ENCODE peak calls at places on chromosome 3, in nine cellular contexts. One of them, this sample, is unnamed.

GRCh38 chr3:155934215-155934614 is 63.8 kb downstream of the GMPS start:
- DNase-seq in RWPE1: no peak
- DNase-seq in GM12878: no peak
- DNase-seq in NCI-H345: no peak
- DNase-seq in NCI-H1105 treated with DMSO at 0.1 percent for 48 hours: no peak
- DNase-seq in anterior cingulate cortex: no peak
- DNase-seq in effector CD4-positive, alpha-beta T cell: no peak
- DNase-seq in T-helper 1 cell: no peak
- DNase-seq in Panc1: no peak
- DNase-seq in this sample: no peak

GRCh38 chr3:187960820-187961219 is 193.1 kb upstream of the LPP start:
- DNase-seq in RWPE1: no peak
- DNase-seq in GM12878: no peak
- DNase-seq in NCI-H345: no peak
- DNase-seq in NCI-H1105 treated with DMSO at 0.1 percent for 48 hours: no peak
- DNase-seq in anterior cingulate cortex: no peak
- DNase-seq in effector CD4-positive, alpha-beta T cell: no peak
- DNase-seq in T-helper 1 cell: no peak
- DNase-seq in Panc1: no peak
- DNase-seq in this sample: no peak

GRCh38 chr3:84634668-84635067 is 324.1 kb upstream of the CADM2 start:
- DNase-seq in RWPE1: no peak
- DNase-seq in GM12878: no peak
- DNase-seq in NCI-H345: no peak
- DNase-seq in NCI-H1105 treated with DMSO at 0.1 percent for 48 hours: no peak
- DNase-seq in anterior cingulate cortex: no peak
- DNase-seq in effector CD4-positive, alpha-beta T cell: no peak
- DNase-seq in T-helper 1 cell: no peak
- DNase-seq in Panc1: no peak
- DNase-seq in this sample: no peak

GRCh38 chr3:74067296-74067695 is 442.6 kb upstream of the PDZRN3 start:
- DNase-seq in RWPE1: no peak
- DNase-seq in GM12878: no peak
- DNase-seq in NCI-H345: peak
- DNase-seq in NCI-H1105 treated with DMSO at 0.1 percent for 48 hours: peak
- DNase-seq in anterior cingulate cortex: no peak
- DNase-seq in effector CD4-positive, alpha-beta T cell: no peak
- DNase-seq in T-helper 1 cell: no peak
- DNase-seq in Panc1: no peak
- DNase-seq in this sample: no peak

GRCh38 chr3:11118181-11118682 is 36.1 kb upstream of the HRH1 start:
- DNase-seq in RWPE1: no peak
- DNase-seq in GM12878: no peak
- DNase-seq in NCI-H345: no peak
- DNase-seq in NCI-H1105 treated with DMSO at 0.1 percent for 48 hours: no peak
- DNase-seq in anterior cingulate cortex: no peak
- DNase-seq in effector CD4-positive, alpha-beta T cell: no peak
- DNase-seq in T-helper 1 cell: no peak
- DNase-seq in Panc1: no peak
- DNase-seq in this sample: peak

GRCh38 chr3:13194285-13195209 is 121.3 kb upstream of the IQSEC1 start:
- DNase-seq in RWPE1: no peak
- DNase-seq in GM12878: no peak
- DNase-seq in NCI-H345: no peak
- DNase-seq in NCI-H1105 treated with DMSO at 0.1 percent for 48 hours: no peak
- DNase-seq in anterior cingulate cortex: no peak
- DNase-seq in effector CD4-positive, alpha-beta T cell: no peak
- DNase-seq in T-helper 1 cell: no peak
- DNase-seq in Panc1: no peak
- DNase-seq in this sample: no peak

GRCh38 chr3:184582998-184583344 is 21.4 kb downstream of the EPHB3 start:
- DNase-seq in RWPE1: no peak
- DNase-seq in GM12878: no peak
- DNase-seq in NCI-H345: no peak
- DNase-seq in NCI-H1105 treated with DMSO at 0.1 percent for 48 hours: no peak
- DNase-seq in anterior cingulate cortex: no peak
- DNase-seq in effector CD4-positive, alpha-beta T cell: no peak
- DNase-seq in T-helper 1 cell: no peak
- DNase-seq in Panc1: no peak
- DNase-seq in this sample: no peak

GRCh38 chr3:57007513-57008415 is 52.7 kb upstream of the SPATA12 start:
- DNase-seq in RWPE1: peak
- DNase-seq in GM12878: no peak
- DNase-seq in NCI-H345: no peak
- DNase-seq in NCI-H1105 treated with DMSO at 0.1 percent for 48 hours: no peak
- DNase-seq in anterior cingulate cortex: peak
- DNase-seq in effector CD4-positive, alpha-beta T cell: no peak
- DNase-seq in T-helper 1 cell: no peak
- DNase-seq in Panc1: no peak
- DNase-seq in this sample: peak

GRCh38 chr3:176872771-176873209 is 324.5 kb downstream of the TBL1XR1 start:
- DNase-seq in RWPE1: peak
- DNase-seq in GM12878: peak
- DNase-seq in NCI-H345: peak
- DNase-seq in NCI-H1105 treated with DMSO at 0.1 percent for 48 hours: no peak
- DNase-seq in anterior cingulate cortex: no peak
- DNase-seq in effector CD4-positive, alpha-beta T cell: peak
- DNase-seq in T-helper 1 cell: peak
- DNase-seq in Panc1: peak
- DNase-seq in this sample: peak

GRCh38 chr3:156291269-156292123 is 171.1 kb downstream of the KCNAB1 start:
- DNase-seq in RWPE1: no peak
- DNase-seq in GM12878: no peak
- DNase-seq in NCI-H345: peak
- DNase-seq in NCI-H1105 treated with DMSO at 0.1 percent for 48 hours: peak
- DNase-seq in anterior cingulate cortex: no peak
- DNase-seq in effector CD4-positive, alpha-beta T cell: no peak
- DNase-seq in T-helper 1 cell: no peak
- DNase-seq in Panc1: no peak
- DNase-seq in this sample: peak

GRCh38 chr3:71658131-71658530 is 67.1 kb downstream of the EIF4E3 start:
- DNase-seq in RWPE1: peak
- DNase-seq in GM12878: no peak
- DNase-seq in NCI-H345: peak
- DNase-seq in NCI-H1105 treated with DMSO at 0.1 percent for 48 hours: peak
- DNase-seq in anterior cingulate cortex: peak
- DNase-seq in effector CD4-positive, alpha-beta T cell: no peak
- DNase-seq in T-helper 1 cell: no peak
- DNase-seq in Panc1: no peak
- DNase-seq in this sample: peak

GRCh38 chr3:112972158-112972557 is 2.7 kb downstream of the CD200R1 start:
- DNase-seq in RWPE1: no peak
- DNase-seq in GM12878: no peak
- DNase-seq in NCI-H345: no peak
- DNase-seq in NCI-H1105 treated with DMSO at 0.1 percent for 48 hours: no peak
- DNase-seq in anterior cingulate cortex: no peak
- DNase-seq in effector CD4-positive, alpha-beta T cell: no peak
- DNase-seq in T-helper 1 cell: no peak
- DNase-seq in Panc1: no peak
- DNase-seq in this sample: no peak

GRCh38 chr3:31960793-31961431 is 20.1 kb downstream of the OSBPL10 start:
- DNase-seq in RWPE1: peak
- DNase-seq in GM12878: no peak
- DNase-seq in NCI-H345: peak
- DNase-seq in NCI-H1105 treated with DMSO at 0.1 percent for 48 hours: no peak
- DNase-seq in anterior cingulate cortex: no peak
- DNase-seq in effector CD4-positive, alpha-beta T cell: no peak
- DNase-seq in T-helper 1 cell: no peak
- DNase-seq in Panc1: no peak
- DNase-seq in this sample: peak

GRCh38 chr3:74410276-74410941 is 204.1 kb downstream of the CNTN3 start:
- DNase-seq in RWPE1: no peak
- DNase-seq in GM12878: no peak
- DNase-seq in NCI-H345: no peak
- DNase-seq in NCI-H1105 treated with DMSO at 0.1 percent for 48 hours: peak
- DNase-seq in anterior cingulate cortex: no peak
- DNase-seq in effector CD4-positive, alpha-beta T cell: no peak
- DNase-seq in T-helper 1 cell: no peak
- DNase-seq in Panc1: no peak
- DNase-seq in this sample: no peak

GRCh38 chr3:184262166-184262926 is 993 bp upstream of the CAMK2N2 start:
- DNase-seq in RWPE1: no peak
- DNase-seq in GM12878: no peak
- DNase-seq in NCI-H345: peak
- DNase-seq in NCI-H1105 treated with DMSO at 0.1 percent for 48 hours: peak
- DNase-seq in anterior cingulate cortex: no peak
- DNase-seq in effector CD4-positive, alpha-beta T cell: no peak
- DNase-seq in T-helper 1 cell: no peak
- DNase-seq in Panc1: no peak
- DNase-seq in this sample: peak

GRCh38 chr3:141530133-141530768 is 43.4 kb downstream of the RASA2 start:
- DNase-seq in RWPE1: peak
- DNase-seq in GM12878: no peak
- DNase-seq in NCI-H345: no peak
- DNase-seq in NCI-H1105 treated with DMSO at 0.1 percent for 48 hours: no peak
- DNase-seq in anterior cingulate cortex: no peak
- DNase-seq in effector CD4-positive, alpha-beta T cell: peak
- DNase-seq in T-helper 1 cell: no peak
- DNase-seq in Panc1: no peak
- DNase-seq in this sample: peak

GRCh38 chr3:98843301-98843959 is 58.1 kb downstream of the DCBLD2 start:
- DNase-seq in RWPE1: no peak
- DNase-seq in GM12878: no peak
- DNase-seq in NCI-H345: no peak
- DNase-seq in NCI-H1105 treated with DMSO at 0.1 percent for 48 hours: no peak
- DNase-seq in anterior cingulate cortex: no peak
- DNase-seq in effector CD4-positive, alpha-beta T cell: no peak
- DNase-seq in T-helper 1 cell: no peak
- DNase-seq in Panc1: no peak
- DNase-seq in this sample: no peak

GRCh38 chr3:150469931-150470740 is 62.0 kb downstream of the TSC22D2 start:
- DNase-seq in RWPE1: no peak
- DNase-seq in GM12878: no peak
- DNase-seq in NCI-H345: no peak
- DNase-seq in NCI-H1105 treated with DMSO at 0.1 percent for 48 hours: no peak
- DNase-seq in anterior cingulate cortex: no peak
- DNase-seq in effector CD4-positive, alpha-beta T cell: no peak
- DNase-seq in T-helper 1 cell: no peak
- DNase-seq in Panc1: peak
- DNase-seq in this sample: peak

GRCh38 chr3:54822206-54822605 is 105.7 kb downstream of the LRTM1 start:
- DNase-seq in RWPE1: no peak
- DNase-seq in GM12878: no peak
- DNase-seq in NCI-H345: peak
- DNase-seq in NCI-H1105 treated with DMSO at 0.1 percent for 48 hours: peak
- DNase-seq in anterior cingulate cortex: no peak
- DNase-seq in effector CD4-positive, alpha-beta T cell: no peak
- DNase-seq in T-helper 1 cell: no peak
- DNase-seq in Panc1: no peak
- DNase-seq in this sample: peak

GRCh38 chr3:184568918-184569829 is 7.6 kb downstream of the EPHB3 start:
- DNase-seq in RWPE1: peak
- DNase-seq in GM12878: no peak
- DNase-seq in NCI-H345: peak
- DNase-seq in NCI-H1105 treated with DMSO at 0.1 percent for 48 hours: peak
- DNase-seq in anterior cingulate cortex: peak
- DNase-seq in effector CD4-positive, alpha-beta T cell: no peak
- DNase-seq in T-helper 1 cell: no peak
- DNase-seq in Panc1: no peak
- DNase-seq in this sample: peak

GRCh38 chr3:177770821-177771220 is 573.5 kb upstream of the TBL1XR1 start:
- DNase-seq in RWPE1: peak
- DNase-seq in GM12878: no peak
- DNase-seq in NCI-H345: no peak
- DNase-seq in NCI-H1105 treated with DMSO at 0.1 percent for 48 hours: no peak
- DNase-seq in anterior cingulate cortex: no peak
- DNase-seq in effector CD4-positive, alpha-beta T cell: no peak
- DNase-seq in T-helper 1 cell: no peak
- DNase-seq in Panc1: no peak
- DNase-seq in this sample: no peak

GRCh38 chr3:44476181-44476599 is 1.3 kb downstream of the ZNF445 start:
- DNase-seq in RWPE1: no peak
- DNase-seq in GM12878: no peak
- DNase-seq in NCI-H345: no peak
- DNase-seq in NCI-H1105 treated with DMSO at 0.1 percent for 48 hours: no peak
- DNase-seq in anterior cingulate cortex: no peak
- DNase-seq in effector CD4-positive, alpha-beta T cell: no peak
- DNase-seq in T-helper 1 cell: no peak
- DNase-seq in Panc1: no peak
- DNase-seq in this sample: no peak

GRCh38 chr3:160472344-160472743 is 22.8 kb upstream of the TRIM59 start:
- DNase-seq in RWPE1: no peak
- DNase-seq in GM12878: no peak
- DNase-seq in NCI-H345: no peak
- DNase-seq in NCI-H1105 treated with DMSO at 0.1 percent for 48 hours: no peak
- DNase-seq in anterior cingulate cortex: no peak
- DNase-seq in effector CD4-positive, alpha-beta T cell: no peak
- DNase-seq in T-helper 1 cell: no peak
- DNase-seq in Panc1: no peak
- DNase-seq in this sample: no peak

GRCh38 chr3:129992781-129993180 is 18.3 kb downstream of the TRH start:
- DNase-seq in RWPE1: peak
- DNase-seq in GM12878: no peak
- DNase-seq in NCI-H345: no peak
- DNase-seq in NCI-H1105 treated with DMSO at 0.1 percent for 48 hours: no peak
- DNase-seq in anterior cingulate cortex: no peak
- DNase-seq in effector CD4-positive, alpha-beta T cell: no peak
- DNase-seq in T-helper 1 cell: no peak
- DNase-seq in Panc1: no peak
- DNase-seq in this sample: no peak

GRCh38 chr3:153599685-153600084 is 437.7 kb downstream of the RAP2B start:
- DNase-seq in RWPE1: peak
- DNase-seq in GM12878: no peak
- DNase-seq in NCI-H345: no peak
- DNase-seq in NCI-H1105 treated with DMSO at 0.1 percent for 48 hours: no peak
- DNase-seq in anterior cingulate cortex: no peak
- DNase-seq in effector CD4-positive, alpha-beta T cell: no peak
- DNase-seq in T-helper 1 cell: no peak
- DNase-seq in Panc1: no peak
- DNase-seq in this sample: peak